ENCODE peak calls at places on chromosomes 3 and 15, in four cellular contexts. M is stimulated activated naive CD8-positive, alpha-beta T cell treated with anti-CD3 and anti-CD28 coated beads, Interleukin-15, amount 100 ng/mL, for 72 hours; U is activated T-cell treated with anti-CD3 and anti-CD28 coated beads, Interleukin-2, amount 50 U/mL, for 72 hours; N is upper lobe of right lung. L is an unnamed sample.
A peak's percentile ranks its signal among the peaks of the same experiment; 100 is the strongest.

GRCh38 chr3:44055951-44056350 is 185.7 kb upstream of the TOPAZ1 start:
- DNase-seq in N (no peak), M (no peak), U (no peak), L (no peak)

GRCh38 chr3:165443664-165444063 is 247.5 kb upstream of the SLITRK3 start:
- DNase-seq in U (no peak), M (no peak), N (no peak), L (no peak)

GRCh38 chr3:128480278-128480677 is 12.7 kb downstream of the GATA2 start:
- DNase-seq in U (no peak), N (no peak), M (no peak), L (no peak)

GRCh38 chr3:173584834-173585831 is 187.6 kb downstream of the NLGN1 start:
- DNase-seq in N (peak; percentile 64), U (no peak), M (no peak), L (no peak)

GRCh38 chr15:41806291-41807181 is 21.4 kb upstream of the JMJD7 start:
- DNase-seq in U (no peak), M (no peak), N (no peak), L (no peak)

GRCh38 chr3:50817756-50818518 is 143.2 kb downstream of the DOCK3 start:
- DNase-seq in M (no peak), N (no peak), U (no peak), L (no peak)

GRCh38 chr3:37150621-37151020 is 23.8 kb downstream of the LRRFIP2 start:
- DNase-seq in M (no peak), N (no peak), U (no peak), L (no peak)

GRCh38 chr3:101849714-101850326 is 506 bp downstream of the NFKBIZ start:
- DNase-seq in M (peak; percentile 69), N (peak; percentile 82), U (peak; percentile 67), L (peak; percentile 84)

GRCh38 chr3:47385007-47385406 is 4.2 kb downstream of the PTPN23 start:
- DNase-seq in U (no peak), N (no peak), M (no peak), L (no peak)

GRCh38 chr15:70826634-70827033 is 27.3 kb downstream of the LARP6 start:
- DNase-seq in U (no peak), N (no peak), M (no peak), L (no peak)

GRCh38 chr3:9600597-9600996 is 47.0 kb upstream of the LHFPL4 start:
- DNase-seq in M (peak; percentile 11), U (peak; percentile 28), N (peak; percentile 83), L (no peak)

GRCh38 chr3:10383850-10384248 is 62.9 kb upstream of the SEC13 start:
- DNase-seq in N (no peak), U (no peak), M (no peak), L (no peak)

GRCh38 chr3:156691920-156692319 is 17.5 kb downstream of the TIPARP start:
- DNase-seq in M (no peak), U (no peak), N (no peak), L (no peak)

GRCh38 chr3:33629219-33629618 is 88.8 kb downstream of the CLASP2 start:
- DNase-seq in M (no peak), U (no peak), N (no peak), L (no peak)

GRCh38 chr15:89227425-89227824 is 6.0 kb upstream of the RLBP1 start:
- DNase-seq in N (no peak), M (no peak), U (no peak), L (no peak)